ENCODE peak calls at places on chromosomes 3 and 15, in seven cellular contexts. K, V, T, R, Y, I and S are unnamed samples.

GRCh38 chr3:176296066-176296597 is 901.1 kb downstream of the TBL1XR1 start:
- DNase-seq in K (no peak), V (no peak), T (no peak), R (no peak), Y (no peak), I (no peak), S (no peak)

GRCh38 chr3:21447471-21448205 is 303.4 kb downstream of the ZNF385D start:
- DNase-seq in K (no peak), V (peak), T (no peak), R (peak), Y (no peak), I (peak), S (no peak)

GRCh38 chr3:185837409-185837808 is 12.6 kb upstream of the IGF2BP2 start:
- DNase-seq in K (no peak), V (peak), T (no peak), R (no peak), Y (no peak), I (peak), S (no peak)

GRCh38 chr15:66483131-66483566 is 14.4 kb downstream of the SNAPC5 start:
- DNase-seq in K (no peak), V (peak), T (no peak), R (peak), Y (no peak), I (peak), S (no peak)

GRCh38 chr15:66211670-66212455 is 41.7 kb downstream of the MEGF11 start:
- DNase-seq in K (no peak), V (no peak), T (no peak), R (no peak), Y (no peak), I (no peak), S (no peak)

GRCh38 chr3:15217011-15217671 is 11.1 kb downstream of the CAPN7 start:
- DNase-seq in K (no peak), V (no peak), T (no peak), R (no peak), Y (no peak), I (no peak), S (no peak)

GRCh38 chr3:58090351-58090750 is 82.1 kb downstream of the FLNB start:
- DNase-seq in K (no peak), V (no peak), T (no peak), R (no peak), Y (no peak), I (peak), S (no peak)

GRCh38 chr15:70259640-70260066 is 161.9 kb upstream of the TLE3 start:
- DNase-seq in K (no peak), V (peak), T (no peak), R (no peak), Y (no peak), I (no peak), S (no peak)

GRCh38 chr15:36432162-36432561 is 147.3 kb upstream of the CDIN1 start:
- DNase-seq in K (no peak), V (no peak), T (no peak), R (peak), Y (no peak), I (peak), S (no peak)

GRCh38 chr3:24365168-24365567 is 129.5 kb downstream of the THRB start:
- DNase-seq in K (no peak), V (peak), T (no peak), R (peak), Y (no peak), I (peak), S (no peak)

GRCh38 chr15:57334257-57334656 is 42.0 kb upstream of the CGNL1 start:
- DNase-seq in K (no peak), V (peak), T (no peak), R (peak), Y (no peak), I (peak), S (no peak)

GRCh38 chr15:90184786-90185704 is 16.1 kb upstream of the SEMA4B start:
- DNase-seq in K (peak), V (peak), T (peak), R (peak), Y (peak), I (peak), S (no peak)

GRCh38 chr3:55647086-55647485 is 160.0 kb upstream of the WNT5A start:
- DNase-seq in K (no peak), V (no peak), T (no peak), R (no peak), Y (no peak), I (no peak), S (no peak)

GRCh38 chr15:63089260-63090043 is 32.2 kb upstream of the LACTB start:
- DNase-seq in K (no peak), V (peak), T (no peak), R (peak), Y (peak), I (peak), S (no peak)

GRCh38 chr3:143084856-143085731 is 34.5 kb upstream of the CHST2 start:
- DNase-seq in K (no peak), V (peak), T (no peak), R (peak), Y (no peak), I (peak), S (no peak)

GRCh38 chr15:46955576-46955975 is 761.7 kb upstream of the SEMA6D start:
- DNase-seq in K (no peak), V (no peak), T (no peak), R (no peak), Y (no peak), I (no peak), S (no peak)

GRCh38 chr15:63940956-63941620 is 105.2 kb downstream of the DAPK2 start:
- DNase-seq in K (no peak), V (no peak), T (no peak), R (no peak), Y (peak), I (no peak), S (no peak)

GRCh38 chr3:94739420-94739819 is 676.6 kb downstream of the NSUN3 start:
- DNase-seq in K (no peak), V (no peak), T (no peak), R (no peak), Y (no peak), I (no peak), S (no peak)

GRCh38 chr15:57133127-57133968 is 214.9 kb downstream of the TCF12 start:
- DNase-seq in K (no peak), V (no peak), T (no peak), R (peak), Y (peak), I (no peak), S (no peak)

GRCh38 chr3:165476399-165477060 is 280.3 kb upstream of the SLITRK3 start:
- DNase-seq in K (no peak), V (no peak), T (no peak), R (no peak), Y (no peak), I (no peak), S (no peak)

GRCh38 chr15:99613481-99613880 is 47.7 kb downstream of the MEF2A start:
- DNase-seq in K (no peak), V (no peak), T (no peak), R (no peak), Y (no peak), I (no peak), S (no peak)

GRCh38 chr3:194730369-194730768 is 44.7 kb downstream of the FAM43A start:
- DNase-seq in K (peak), V (no peak), T (no peak), R (no peak), Y (peak), I (no peak), S (no peak)

GRCh38 chr3:186057594-186057993 is 51.3 kb downstream of the ETV5 start:
- DNase-seq in K (no peak), V (peak), T (no peak), R (peak), Y (no peak), I (peak), S (no peak)

GRCh38 chr3:118682916-118683315 is 351.7 kb downstream of the IGSF11 start:
- DNase-seq in K (no peak), V (no peak), T (no peak), R (no peak), Y (no peak), I (no peak), S (no peak)

GRCh38 chr15:55403531-55403930 is 4.6 kb downstream of the CCPG1 start:
- DNase-seq in K (peak), V (peak), T (no peak), R (peak), Y (no peak), I (peak), S (peak)

GRCh38 chr15:35078221-35078915 is 6.7 kb downstream of the NANOGP8 start:
- DNase-seq in K (peak), V (peak), T (no peak), R (peak), Y (peak), I (peak), S (peak)

GRCh38 chr3:156892701-156893100 is 66.5 kb downstream of the LEKR1 start:
- DNase-seq in K (no peak), V (peak), T (no peak), R (peak), Y (no peak), I (peak), S (no peak)

GRCh38 chr3:122973893-122974615 is 53.5 kb downstream of the SEMA5B start:
- DNase-seq in K (no peak), V (no peak), T (no peak), R (no peak), Y (peak), I (no peak), S (no peak)

GRCh38 chr3:122977645-122978466 is 49.7 kb downstream of the SEMA5B start:
- DNase-seq in K (no peak), V (peak), T (no peak), R (peak), Y (peak), I (peak), S (no peak)

GRCh38 chr3:122975924-122976293 is 51.7 kb downstream of the SEMA5B start:
- DNase-seq in K (no peak), V (no peak), T (no peak), R (no peak), Y (no peak), I (no peak), S (no peak)

GRCh38 chr3:122975163-122975923 is 52.2 kb downstream of the SEMA5B start:
- DNase-seq in K (no peak), V (peak), T (no peak), R (peak), Y (no peak), I (no peak), S (no peak)

GRCh38 chr3:122974764-122975162 is 52.8 kb downstream of the SEMA5B start:
- DNase-seq in K (no peak), V (peak), T (no peak), R (peak), Y (no peak), I (peak), S (no peak)
- H3K4me3 ChIP-seq in K (no peak), V (no peak), T (no peak), R (no peak), Y (no peak), I (no peak), S (no peak)

GRCh38 chr3:151169262-151169661 is 33.8 kb downstream of the GPR171 start:
- DNase-seq in K (no peak), V (peak), T (no peak), R (no peak), Y (no peak), I (no peak), S (no peak)
- H3K4me3 ChIP-seq in K (no peak), V (no peak), T (no peak), R (no peak), Y (no peak), I (no peak), S (no peak)

DNA sequence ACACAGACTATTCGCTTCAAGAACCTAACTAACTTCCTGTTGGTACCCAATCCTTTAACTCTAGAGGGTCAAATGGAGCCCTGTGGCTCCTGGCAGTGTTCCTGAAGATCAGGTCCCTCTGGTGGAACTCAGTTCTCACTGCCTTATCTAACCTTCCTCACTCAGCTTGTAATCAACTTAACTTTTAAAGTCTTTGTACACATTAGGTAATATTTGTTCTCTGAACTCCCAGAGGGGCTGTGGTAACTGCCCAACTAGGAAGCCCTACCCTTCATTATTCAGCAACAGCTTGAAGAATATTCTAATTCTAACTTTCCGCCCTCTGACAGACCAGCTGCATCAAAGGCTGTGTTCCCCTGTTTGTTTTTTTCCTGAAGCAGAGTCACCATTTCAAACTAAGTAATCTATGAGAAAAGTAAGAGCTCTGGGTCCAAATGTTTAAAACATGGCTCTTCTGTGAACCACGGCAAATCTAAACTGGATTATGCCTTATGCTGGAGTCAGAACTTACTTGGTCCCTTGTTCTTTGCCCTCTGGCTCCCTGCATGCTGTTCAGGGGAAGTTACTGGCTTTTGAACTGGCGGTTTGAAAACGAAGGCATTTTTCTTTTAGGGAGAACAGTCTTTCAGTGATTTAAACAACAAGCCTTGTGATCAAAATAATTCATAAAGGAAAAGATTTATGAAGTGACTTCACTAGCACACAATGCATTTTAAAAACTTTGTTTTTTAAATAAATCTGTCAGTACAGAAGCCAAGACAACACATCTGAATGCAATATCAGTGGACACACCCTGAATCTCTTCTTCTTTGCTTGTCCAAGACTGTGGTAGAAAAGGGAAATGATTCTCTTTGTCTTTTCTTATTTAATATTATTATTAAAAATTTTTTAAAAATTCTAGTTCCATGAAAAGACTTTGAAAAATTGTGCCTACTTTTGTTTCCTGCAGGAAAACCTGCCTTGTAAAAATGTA is 365.6 kb downstream of the TIGIT start:
- DNase-seq in K (no peak), V (peak), T (no peak), R (peak), Y (no peak), I (peak), S (no peak)
- H3K4me3 ChIP-seq in K (no peak), V (no peak), T (no peak), R (no peak), Y (peak), I (no peak), S (no peak)

GRCh38 chr15:50003786-50004334 is 115.2 kb downstream of the ATP8B4 start:
- DNase-seq in K (peak), V (peak), T (peak), R (peak), Y (no peak), I (peak), S (no peak)
- H3K4me3 ChIP-seq in K (no peak), V (no peak), T (no peak), R (no peak), Y (no peak), I (no peak), S (no peak)